ENCODE peak calls at places on chromosomes 2 and 18, in four cellular contexts. Y is astrocyte of the spinal cord, B is GM12878, G is tibial artery. W is an unnamed sample.

GRCh38 chr18:13879492-13879891 is 35.8 kb downstream of the MC2R start:
- DNase-seq in Y (no peak), G (no peak), B (no peak), W (no peak)

GRCh38 chr2:28419003-28419704 is 26.5 kb downstream of the FOSL2 start:
- DNase-seq in Y (peak), B (no peak), G (peak), W (no peak)

GRCh38 chr2:127225186-127225960 is 5.3 kb upstream of the CYP27C1 start:
- DNase-seq in B (no peak), G (no peak), Y (peak), W (no peak)

GRCh38 chr2:35185861-35186412 is 1169.6 kb upstream of the CRIM1 start:
- DNase-seq in G (no peak), Y (no peak), B (no peak), W (no peak)

GRCh38 chr2:188931361-188931760 is 42.8 kb upstream of the COL3A1 start:
- DNase-seq in Y (no peak), B (no peak), G (no peak), W (no peak)

GRCh38 chr18:57547260-57547659 is 39.2 kb downstream of the FECH start:
- DNase-seq in Y (no peak), G (no peak), B (no peak), W (no peak)

GRCh38 chr2:53787911-53788289 is 1.1 kb downstream of the ERLEC1 start:
- DNase-seq in G (no peak), Y (no peak), B (no peak), W (no peak)

GRCh38 chr2:8515390-8515761 is 166.5 kb upstream of the ID2 start:
- DNase-seq in Y (no peak), B (peak), G (no peak), W (peak)

GRCh38 chr2:117379928-117380327 is 434.6 kb upstream of the DDX18 start:
- DNase-seq in B (no peak), Y (no peak), G (no peak), W (no peak)

GRCh38 chr18:26088482-26088881 is 1.9 kb downstream of the SS18 start:
- DNase-seq in Y (peak), B (no peak), G (no peak), W (no peak)

GRCh38 chr2:170813611-170814550 is 2.8 kb upstream of the GAD1 start:
- DNase-seq in G (no peak), Y (peak), B (no peak), W (no peak)

GRCh38 chr18:39960545-39960944 is 1994.5 kb upstream of the PIK3C3 start:
- DNase-seq in G (no peak), B (no peak), Y (peak), W (no peak)

GRCh38 chr2:239236043-239236807 is 164.6 kb downstream of the HDAC4 start:
- DNase-seq in G (peak), B (no peak), Y (no peak), W (no peak)

GRCh38 chr2:40725950-40726349 is 274.1 kb upstream of the SLC8A1 start:
- DNase-seq in Y (no peak), B (no peak), G (no peak), W (no peak)

GRCh38 chr18:8701546-8702118 is 3.7 kb upstream of the MTCL1 start:
- DNase-seq in B (no peak), G (no peak), Y (peak), W (no peak)

GRCh38 chr18:44781890-44782289 is 101.2 kb downstream of the SETBP1 start:
- DNase-seq in Y (peak), G (no peak), B (no peak), W (no peak)

GRCh38 chr2:86072271-86072858 is 33.3 kb downstream of the POLR1A start:
- DNase-seq in G (peak), Y (peak), B (no peak), W (no peak)

GRCh38 chr2:50840346-50841124 is 191.4 kb downstream of the NRXN1 start:
- DNase-seq in G (no peak), B (no peak), Y (no peak), W (no peak)

GRCh38 chr18:58456625-58457024 is 172.3 kb downstream of the ALPK2 start:
- DNase-seq in G (no peak), Y (no peak), B (no peak), W (no peak)

GRCh38 chr2:8543412-8544167 is 138.3 kb upstream of the ID2 start:
- DNase-seq in G (peak), B (peak), Y (peak), W (no peak)

GRCh38 chr2:74919827-74920226 is 38.6 kb upstream of the POLE4 start:
- DNase-seq in Y (peak), B (no peak), G (peak), W (no peak)

GRCh38 chr18:70464343-70465114 is 175.7 kb downstream of the SOCS6 start:
- DNase-seq in B (no peak), G (peak), Y (peak), W (no peak)

GRCh38 chr2:102251042-102251848 is 60.1 kb upstream of the IL1RL1 start:
- DNase-seq in G (no peak), Y (peak), B (no peak), W (no peak)

GRCh38 chr2:53739057-53739456 is 28.5 kb upstream of the CHAC2 start:
- DNase-seq in B (no peak), G (no peak), Y (no peak), W (no peak)

GRCh38 chr2:42256502-42256901 is 87.3 kb downstream of the EML4 start:
- DNase-seq in B (peak), G (no peak), Y (no peak), W (peak)

GRCh38 chr2:226797989-226798421 is 1.6 kb downstream of the IRS1 start:
- DNase-seq in Y (no peak), G (no peak), B (no peak), W (no peak)

GRCh38 chr2:233421091-233421816 is 67.0 kb downstream of the DGKD start:
- DNase-seq in Y (no peak), B (no peak), G (peak), W (no peak)

GRCh38 chr2:75153221-75153620 is 46.1 kb downstream of the TACR1 start:
- DNase-seq in B (no peak), Y (no peak), G (no peak), W (no peak)

GRCh38 chr2:2108756-2109155 is 222.3 kb downstream of the MYT1L start:
- DNase-seq in G (no peak), Y (no peak), B (no peak), W (no peak)

GRCh38 chr2:144824611-144825010 is 304.7 kb upstream of the ZEB2 start:
- DNase-seq in B (no peak), Y (no peak), G (no peak), W (no peak)

GRCh38 chr2:240588006-240588655 is 1.6 kb downstream of the CAPN10 start:
- DNase-seq in B (no peak), G (peak), Y (no peak), W (no peak)

GRCh38 chr2:42138163-42139016 is 30.8 kb upstream of the EML4 start:
- DNase-seq in Y (peak), B (no peak), G (peak), W (no peak)

GRCh38 chr2:120735750-120736170 is at the start of gene GLI2:
- DNase-seq in G (peak), Y (peak), B (no peak), W (no peak)
- H3K4me3 ChIP-seq in G (peak), Y (peak), B (no peak), W (no peak)

DNA sequence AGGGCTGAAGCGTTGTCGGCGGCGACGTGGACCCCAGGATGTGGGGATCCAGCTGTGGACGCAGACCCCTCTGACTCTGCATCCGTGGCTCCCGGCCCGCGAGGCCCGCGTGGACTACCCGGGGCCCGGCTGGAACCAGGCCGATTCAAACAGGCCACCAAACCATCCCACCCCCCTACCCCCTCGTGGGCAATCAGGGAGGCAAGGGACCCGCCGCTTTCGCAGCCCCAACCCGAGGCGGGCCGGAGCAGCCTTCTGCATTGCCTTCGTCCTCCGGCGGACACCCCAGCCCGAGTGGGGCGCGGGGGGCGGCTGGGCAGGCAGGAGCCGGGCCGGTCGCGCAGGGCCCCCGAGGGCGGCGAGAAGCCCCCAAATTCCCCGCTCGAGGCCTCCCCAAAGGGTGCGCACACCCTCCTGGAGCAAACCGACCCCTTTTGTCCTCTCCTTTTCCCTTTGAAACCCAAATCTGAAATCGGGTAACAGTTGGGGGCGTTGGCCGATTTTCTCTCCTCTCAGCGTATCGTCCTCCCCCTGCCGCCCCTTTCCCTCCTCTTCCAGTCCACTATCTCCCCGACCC is 7.3 kb downstream of the SP9 start:
- DNase-seq in G (no peak), B (no peak), Y (no peak), W (no peak)
- H3K4me3 ChIP-seq in G (no peak), B (peak), Y (no peak), W (peak)

GRCh38 chr2:120741514-120742448 is 6.1 kb downstream of the GLI2 start:
- DNase-seq in Y (no peak), B (no peak), G (peak), W (no peak)
- H3K4me3 ChIP-seq in Y (peak), B (no peak), G (peak), W (no peak)

DNA sequence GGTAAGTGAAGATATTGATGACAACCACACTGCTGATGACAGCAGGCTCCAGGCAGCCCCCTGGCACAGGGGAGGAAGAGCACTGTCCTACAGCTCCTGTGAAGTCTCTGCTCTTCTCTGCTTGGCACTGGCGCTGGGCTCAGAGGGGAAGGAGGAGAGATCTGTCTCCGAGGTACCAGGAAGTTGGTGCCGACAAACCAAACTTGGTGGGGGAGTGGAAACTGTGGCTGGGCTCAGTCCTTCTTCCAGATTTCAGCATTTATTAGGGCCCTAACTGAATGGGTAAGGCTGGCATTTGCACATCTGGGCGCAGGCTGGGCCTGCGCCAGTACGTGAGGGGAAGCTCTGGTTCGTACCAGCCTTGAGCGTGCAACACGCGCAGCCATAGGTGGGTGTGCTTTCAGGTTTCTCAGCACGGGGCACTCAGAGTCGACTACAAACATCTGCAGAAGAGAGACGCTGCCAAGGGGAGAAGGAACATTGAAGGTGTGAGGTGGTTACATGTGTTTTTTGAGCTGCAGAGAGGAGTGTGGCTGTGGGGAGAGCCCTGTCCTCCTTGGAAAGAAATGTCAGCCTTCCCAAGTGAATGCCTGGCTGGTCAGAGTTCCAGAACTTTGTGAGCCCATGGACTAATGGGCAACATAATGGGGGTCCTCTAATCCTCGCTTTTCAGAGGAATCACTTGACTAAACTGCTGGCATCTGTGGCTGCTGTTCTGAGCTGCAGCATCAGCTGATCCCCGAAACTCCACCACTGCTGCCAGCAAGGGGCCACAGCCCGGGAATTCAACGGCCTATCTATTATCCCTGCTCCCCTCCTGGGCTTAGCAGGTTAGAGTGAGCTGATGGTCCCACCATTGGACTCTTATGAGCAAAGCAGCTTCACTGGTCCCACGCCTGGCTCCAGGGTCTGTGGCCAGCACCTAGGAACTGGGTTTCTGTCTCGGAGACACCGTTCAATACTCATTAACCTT is 55.2 kb upstream of the SEMA4C start:
- DNase-seq in Y (no peak), B (no peak), G (no peak), W (no peak)
- H3K4me3 ChIP-seq in Y (no peak), B (no peak), G (no peak), W (no peak)

GRCh38 chr2:71546777-71547281 is 93.5 kb downstream of the DYSF start:
- DNase-seq in Y (no peak), B (no peak), G (peak), W (no peak)

GRCh38 chr2:71544919-71545571 is 91.7 kb downstream of the DYSF start:
- DNase-seq in G (peak), B (no peak), Y (no peak), W (no peak)

GRCh38 chr2:71546275-71546638 is 92.9 kb downstream of the DYSF start:
- DNase-seq in B (no peak), G (no peak), Y (no peak), W (no peak)

GRCh38 chr2:71547616-71548285 is 94.4 kb downstream of the DYSF start:
- DNase-seq in G (peak), Y (no peak), B (no peak), W (no peak)

DNA sequence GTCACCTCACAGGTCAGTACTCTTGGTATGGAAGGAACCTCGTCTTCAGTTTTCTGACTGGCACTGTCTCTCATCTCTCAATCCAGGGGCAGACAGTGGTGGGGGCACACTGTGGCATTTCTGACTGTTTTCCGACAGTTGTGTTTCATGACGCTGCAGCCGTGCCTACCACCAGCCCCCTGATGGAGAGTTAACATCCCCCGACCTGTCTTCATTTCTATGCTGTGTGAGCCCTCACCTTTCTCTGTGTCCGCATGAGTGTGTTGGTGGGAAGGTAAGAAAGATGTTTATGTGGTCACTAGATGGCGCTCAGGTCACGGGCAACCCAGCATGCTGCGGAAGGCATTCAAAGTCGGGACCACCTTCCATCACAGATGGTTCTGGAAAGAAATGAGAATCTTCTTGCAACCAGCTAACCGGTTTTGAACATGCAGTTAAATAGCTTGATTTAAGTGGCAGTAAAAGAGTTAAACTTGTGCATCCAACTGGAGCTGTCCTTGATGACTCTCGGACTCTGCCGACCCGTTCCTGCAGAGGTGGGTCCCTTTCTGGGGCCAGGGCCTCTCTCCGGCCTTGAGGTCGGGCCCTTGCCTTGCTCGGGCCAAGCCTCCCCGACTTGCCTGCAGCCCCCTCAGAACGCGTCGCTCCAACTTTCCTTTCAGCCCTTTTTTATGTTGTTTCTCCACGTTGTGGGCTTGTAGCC is 92.4 kb downstream of the DYSF start:
- DNase-seq in G (peak), B (no peak), Y (peak), W (no peak)
- H3K4me3 ChIP-seq in G (no peak), B (no peak), Y (no peak), W (no peak)

W was measured in GM12864.